ENCODE peak calls at places on chromosomes 4 and X, in four cellular contexts. X, D, V and N are unnamed samples.

GRCh38 chr4:1058198-1058996 is 47.0 kb downstream of the FGFRL1 start:
- DNase-seq in X (no peak), D (no peak), V (no peak), N (peak; percentile 26)

GRCh38 chr4:3124070-3124767 is 49.7 kb downstream of the HTT start:
- DNase-seq in X (no peak), D (no peak), V (no peak), N (no peak)

GRCh38 chr4:153398713-153399112 is 54.2 kb downstream of the MND1 start:
- DNase-seq in X (peak; percentile 15), D (no peak), V (no peak), N (no peak)

GRCh38 chrX:130108647-130109428 is 1.5 kb downstream of the ELF4 start:
- DNase-seq in X (peak; percentile 46), D (peak; percentile 19), V (no peak), N (no peak)

GRCh38 chrX:150213481-150214030 is 149.6 kb upstream of the MAMLD1 start:
- DNase-seq in X (no peak), D (no peak), V (no peak), N (no peak)

GRCh38 chr4:288891-289290 is 16.4 kb downstream of the ZNF732 start:
- DNase-seq in X (no peak), D (no peak), V (no peak), N (no peak)

GRCh38 chr4:173821031-173821430 is 291.0 kb upstream of the HAND2 start:
- DNase-seq in X (no peak), D (no peak), V (peak; percentile 23), N (no peak)

GRCh38 chr4:132642196-132642817 is 506.8 kb upstream of the PCDH10 start:
- DNase-seq in X (peak; percentile 67), D (no peak), V (peak; percentile 12), N (peak; percentile 55)

GRCh38 chr4:2898001-2898400 is 54.4 kb downstream of the ADD1 start:
- DNase-seq in X (no peak), D (no peak), V (no peak), N (no peak)

GRCh38 chr4:144799486-144799885 is 153.5 kb downstream of the HHIP start:
- DNase-seq in X (no peak), D (no peak), V (no peak), N (no peak)

GRCh38 chrX:35104626-35105025 is 162.0 kb downstream of the FAM47B start:
- DNase-seq in X (no peak), D (no peak), V (peak; percentile 58), N (no peak)

GRCh38 chr4:3406021-3406420 is 35.7 kb upstream of the HGFAC start:
- DNase-seq in X (no peak), D (no peak), V (no peak), N (peak; percentile 23)

GRCh38 chr4:27048350-27049100 is 187.9 kb downstream of the STIM2 start:
- DNase-seq in X (peak; percentile 41), D (no peak), V (peak; percentile 27), N (no peak)

GRCh38 chr4:76624271-76624681 is 189.2 kb downstream of the SHROOM3 start:
- DNase-seq in X (peak; percentile 72), D (peak; percentile 31), V (peak; percentile 94), N (peak; percentile 46)

GRCh38 chr4:40976343-40976742 is 226.6 kb downstream of the NSUN7 start:
- DNase-seq in X (peak; percentile 72), D (peak; percentile 52), V (peak; percentile 70), N (no peak)

GRCh38 chrX:19829817-19830216 is 57.6 kb downstream of the SH3KBP1 start:
- DNase-seq in X (no peak), D (no peak), V (no peak), N (no peak)

GRCh38 chr4:76060506-76060905 is 14.0 kb upstream of the ART3 start:
- DNase-seq in X (no peak), D (no peak), V (no peak), N (no peak)

GRCh38 chr4:153341575-153342090 is 2.9 kb upstream of the MND1 start:
- DNase-seq in X (peak; percentile 6), D (no peak), V (peak; percentile 64), N (no peak)

GRCh38 chr4:10273030-10273429 is 156.4 kb upstream of the WDR1 start:
- DNase-seq in X (no peak), D (no peak), V (no peak), N (no peak)

GRCh38 chr4:74944354-74944793 is 11.5 kb downstream of the PARM1 start:
- DNase-seq in X (peak; percentile 43), D (no peak), V (no peak), N (no peak)

GRCh38 chr4:3505231-3505630 is 27.0 kb downstream of the LRPAP1 start:
- DNase-seq in X (no peak), D (no peak), V (no peak), N (no peak)

GRCh38 chr4:181822005-181822375 is 421.2 kb upstream of the TENM3 start:
- DNase-seq in X (no peak), D (no peak), V (no peak), N (no peak)

GRCh38 chr4:60396680-60397079 is 803.4 kb upstream of the ADGRL3 start:
- DNase-seq in X (no peak), D (no peak), V (no peak), N (no peak)

GRCh38 chr4:10490996-10491395 is 33.8 kb upstream of the ZNF518B start:
- DNase-seq in X (no peak), D (no peak), V (no peak), N (no peak)

GRCh38 chr4:76987153-76987562 is 37.6 kb downstream of the SEPTIN11 start:
- DNase-seq in X (peak; percentile 46), D (peak; percentile 21), V (peak; percentile 99), N (no peak)

GRCh38 chr4:77169496-77169895 is 12.5 kb downstream of the CCNG2 start:
- DNase-seq in X (peak; percentile 52), D (no peak), V (peak; percentile 67), N (no peak)

GRCh38 chr4:77959566-77960338 is 97.1 kb downstream of the MRPL1 start:
- DNase-seq in X (peak; percentile 70), D (no peak), V (peak; percentile 57), N (no peak)

GRCh38 chrX:118261136-118261535 is 84.8 kb upstream of the WDR44 start:
- DNase-seq in X (no peak), D (no peak), V (no peak), N (no peak)

GRCh38 chrX:3712080-3712869 is 1.2 kb downstream of the PRKX start:
- DNase-seq in X (peak; percentile 21), D (peak; percentile 18), V (peak; percentile 32), N (no peak)

GRCh38 chr4:108619372-108620100 is 840 bp upstream of the RPL34 start:
- DNase-seq in X (no peak), D (no peak), V (no peak), N (no peak)

GRCh38 chr4:96895826-96896225 is 1055.9 kb downstream of the PDHA2 start:
- DNase-seq in X (no peak), D (no peak), V (no peak), N (no peak)

GRCh38 chr4:187335339-187335738 is 611.7 kb upstream of the FAT1 start:
- DNase-seq in X (no peak), D (no peak), V (no peak), N (no peak)

GRCh38 chrX:147912093-147912801 is 528 bp downstream of the FMR1 start:
- DNase-seq in X (peak; percentile 35), D (peak; percentile 19), V (peak; percentile 31), N (no peak)

GRCh38 chr4:184142121-184143000 is 75.3 kb downstream of the ENPP6 start:
- DNase-seq in X (no peak), D (no peak), V (no peak), N (no peak)

GRCh38 chr4:15238720-15239119 is 189.1 kb upstream of the C1QTNF7 start:
- DNase-seq in X (peak; percentile 68), D (peak; percentile 25), V (peak; percentile 63), N (peak; percentile 58)

GRCh38 chrX:47629419-47630210 is at the start of gene CFP:
- DNase-seq in X (no peak), D (no peak), V (no peak), N (no peak)

GRCh38 chrX:47631676-47632075 is 1.9 kb upstream of the CFP start:
- DNase-seq in X (no peak), D (no peak), V (no peak), N (no peak)

GRCh38 chrX:47632664-47633063 is 2.9 kb upstream of the CFP start:
- DNase-seq in X (no peak), D (no peak), V (no peak), N (no peak)

GRCh38 chrX:47625365-47625764 is 4.4 kb downstream of the CFP start:
- DNase-seq in X (no peak), D (no peak), V (no peak), N (no peak)

GRCh38 chrX:47628980-47629379 is 750 bp downstream of the CFP start:
- DNase-seq in X (no peak), D (no peak), V (no peak), N (peak; percentile 38)
- TF ChIP-seq CTCF in X (no peak), D (no peak), V (no peak), N (peak; percentile 43)

GRCh38 chr4:98642991-98643426 is 15.4 kb downstream of the TSPAN5 start:
- DNase-seq in X (peak; percentile 35), D (no peak), V (peak; percentile 89), N (no peak)
- TF ChIP-seq CTCF in X (no peak), D (no peak), V (no peak), N (no peak)

DNA sequence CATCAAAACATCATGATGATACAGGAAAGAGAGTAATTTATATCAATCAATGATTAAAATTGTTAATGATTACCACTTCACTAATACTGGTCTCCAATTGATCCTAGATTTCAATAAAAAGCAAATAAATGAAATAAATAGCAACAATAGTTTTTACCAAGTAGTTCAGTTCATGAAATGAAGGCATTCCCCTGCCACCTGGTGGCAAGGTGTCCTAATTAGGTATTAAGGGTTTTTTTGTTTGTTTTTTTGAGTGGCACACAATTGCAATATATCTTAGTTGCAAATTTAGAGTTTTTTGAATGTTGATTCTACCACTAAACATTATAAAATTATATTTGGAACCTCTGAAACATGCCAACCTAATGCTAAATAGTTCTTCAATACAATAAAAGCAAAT is 157.4 kb upstream of the PDE5A start:
- DNase-seq in X (peak; percentile 37), D (no peak), V (peak; percentile 23), N (no peak)
- TF ChIP-seq CTCF in X (peak; percentile 44), D (peak; percentile 49), V (peak; percentile 42), N (peak; percentile 69)

GRCh38 chrX:12383196-12383595 is 244.9 kb downstream of the FRMPD4 start:
- DNase-seq in X (no peak), D (no peak), V (no peak), N (no peak)
- TF ChIP-seq CTCF in X (no peak), D (peak; percentile 14), V (peak; percentile 20), N (peak; percentile 64)

DNA sequence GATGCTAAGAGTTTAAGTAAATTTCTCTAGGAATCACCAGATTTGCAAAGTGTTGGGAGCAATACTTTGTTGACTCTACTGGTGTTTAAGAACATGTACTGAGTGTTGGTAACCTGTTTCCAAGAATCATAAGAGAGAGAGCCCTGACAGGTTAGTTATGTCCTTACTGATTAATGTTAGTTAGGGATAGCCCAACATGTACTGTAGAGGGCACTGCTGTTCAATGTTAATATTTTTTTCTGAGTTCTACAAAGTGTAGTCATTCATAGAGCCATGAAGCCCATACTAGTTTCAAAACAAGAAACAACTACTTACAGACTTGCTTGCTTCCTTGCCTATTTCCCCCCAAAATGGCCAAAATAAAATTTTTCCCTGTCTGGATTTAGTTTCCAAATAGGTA is 11.9 kb downstream of the TMPRSS11D start:
- DNase-seq in X (peak; percentile 58), D (no peak), V (peak; percentile 61), N (no peak)
- TF ChIP-seq CTCF in X (peak; percentile 60), D (peak; percentile 15), V (peak; percentile 85), N (peak; percentile 66)

GRCh38 chr4:38757945-38758344 is 24.8 kb downstream of the TLR10 start:
- DNase-seq in X (peak; percentile 48), D (no peak), V (no peak), N (peak; percentile 69)
- TF ChIP-seq CTCF in X (peak; percentile 37), D (no peak), V (no peak), N (peak; percentile 70)